ENCODE peak calls at places on chromosome 4, in nine cellular contexts. X, W, L, R, Y, T, O, B and A are unnamed samples.

GRCh38 chr4:79856196-79856595 is 216.8 kb downstream of the ANTXR2 start:
- DNase-seq in L (no peak), O (no peak), T (no peak), R (no peak), W (no peak), B (no peak), Y (no peak), X (no peak), A (no peak)

GRCh38 chr4:7398104-7398423 is 36.7 kb downstream of the PSAPL1 start:
- DNase-seq in O (no peak), B (no peak), W (no peak), Y (peak), R (peak), T (no peak), X (peak), L (peak), A (peak)

GRCh38 chr4:174907508-174907907 is 10.7 kb upstream of the ADAM29 start:
- DNase-seq in R (no peak), T (no peak), O (no peak), Y (no peak), X (no peak), W (no peak), L (no peak), B (no peak), A (no peak)

GRCh38 chr4:173782660-173783059 is 252.6 kb upstream of the HAND2 start:
- DNase-seq in Y (no peak), R (no peak), B (no peak), X (no peak), O (no peak), L (no peak), W (no peak), T (no peak), A (no peak)

GRCh38 chr4:55358668-55359067 is 12.6 kb downstream of the SRD5A3 start:
- DNase-seq in T (peak), Y (no peak), L (no peak), O (peak), R (no peak), B (no peak), W (no peak), X (no peak), A (no peak)

GRCh38 chr4:3685081-3685645 is 81.0 kb upstream of the ADRA2C start:
- DNase-seq in T (no peak), R (no peak), L (no peak), W (no peak), X (no peak), Y (peak), O (no peak), B (no peak), A (peak)

GRCh38 chr4:176077561-176077960 is 11.9 kb downstream of the WDR17 start:
- DNase-seq in Y (no peak), R (no peak), W (no peak), B (no peak), X (no peak), O (no peak), T (no peak), L (no peak), A (no peak)

GRCh38 chr4:151098191-151098590 is 1.2 kb upstream of the RPS3A start:
- DNase-seq in R (peak), B (no peak), L (peak), Y (no peak), O (no peak), W (no peak), T (no peak), X (no peak), A (peak)

GRCh38 chr4:140372607-140373327 is 679 bp upstream of the SCOC start:
- DNase-seq in W (no peak), Y (no peak), O (peak), X (no peak), B (no peak), T (peak), R (no peak), L (peak), A (no peak)

GRCh38 chr4:6331018-6331417 is 61.4 kb downstream of the WFS1 start:
- DNase-seq in Y (no peak), O (peak), B (no peak), X (peak), W (no peak), L (peak), T (no peak), R (no peak), A (no peak)

GRCh38 chr4:7144374-7145290 is 47.7 kb upstream of the SORCS2 start:
- DNase-seq in X (no peak), R (no peak), L (no peak), O (no peak), Y (no peak), W (no peak), T (no peak), B (no peak), A (no peak)

GRCh38 chr4:145840162-145840768 is 98.4 kb downstream of the ZNF827 start:
- DNase-seq in L (no peak), O (peak), R (no peak), X (no peak), B (no peak), Y (no peak), T (peak), W (no peak), A (no peak)

GRCh38 chr4:66062044-66062443 is 391.8 kb upstream of the EPHA5 start:
- DNase-seq in X (no peak), O (no peak), R (no peak), L (no peak), W (no peak), B (no peak), T (no peak), Y (no peak), A (no peak)

GRCh38 chr4:9875516-9875915 is 94.1 kb downstream of the DRD5 start:
- DNase-seq in O (no peak), X (no peak), R (no peak), L (no peak), B (no peak), W (no peak), Y (no peak), T (no peak), A (no peak)

GRCh38 chr4:135239964-135240363 is 1038.4 kb upstream of the PABPC4L start:
- DNase-seq in R (no peak), W (no peak), B (no peak), L (no peak), O (no peak), Y (no peak), X (no peak), T (no peak), A (no peak)

GRCh38 chr4:148800943-148801342 is 358.7 kb upstream of the NR3C2 start:
- DNase-seq in L (no peak), X (no peak), R (no peak), T (no peak), Y (no peak), B (no peak), W (no peak), O (no peak), A (no peak)

GRCh38 chr4:184385705-184386141 is 88.6 kb downstream of the IRF2 start:
- DNase-seq in X (no peak), T (no peak), R (peak), O (no peak), B (no peak), Y (no peak), W (peak), L (peak), A (peak)

GRCh38 chr4:26936284-26937065 is 75.8 kb downstream of the STIM2 start:
- DNase-seq in R (no peak), W (no peak), X (no peak), T (no peak), B (no peak), O (peak), L (no peak), Y (no peak), A (no peak)

GRCh38 chr4:182089326-182089725 is 153.9 kb upstream of the TENM3 start:
- DNase-seq in Y (no peak), R (no peak), O (peak), W (no peak), B (no peak), X (peak), T (no peak), L (no peak), A (no peak)

GRCh38 chr4:73142995-73143547 is 73.6 kb upstream of the COX18 start:
- DNase-seq in R (no peak), O (no peak), B (no peak), Y (no peak), T (no peak), X (no peak), L (no peak), W (no peak), A (no peak)

GRCh38 chr4:182478475-182478874 is 235.3 kb downstream of the TENM3 start:
- DNase-seq in T (no peak), B (no peak), W (no peak), O (peak), X (no peak), Y (no peak), L (no peak), R (no peak), A (no peak)

GRCh38 chr4:89836031-89836777 is 757 bp downstream of the SNCA start:
- DNase-seq in W (no peak), T (no peak), B (no peak), R (no peak), O (peak), L (no peak), X (peak), Y (no peak), A (no peak)

GRCh38 chr4:90057091-90057490 is 70.1 kb upstream of the CCSER1 start:
- DNase-seq in L (no peak), O (no peak), T (no peak), B (no peak), Y (no peak), X (no peak), R (no peak), W (no peak), A (no peak)

GRCh38 chr4:85496933-85497332 is 22.0 kb downstream of the ARHGAP24 start:
- DNase-seq in W (no peak), R (no peak), O (no peak), X (no peak), T (no peak), B (no peak), Y (no peak), L (no peak), A (no peak)

GRCh38 chr4:108171541-108172230 is 3.0 kb upstream of the LEF1 start:
- DNase-seq in B (no peak), Y (no peak), X (peak), W (no peak), O (no peak), R (no peak), L (no peak), T (no peak), A (no peak)

GRCh38 chr4:81470456-81471327 is 1.0 kb downstream of the RASGEF1B start:
- DNase-seq in R (peak), L (peak), T (no peak), W (peak), X (peak), B (no peak), O (no peak), Y (peak), A (peak)

GRCh38 chr4:156945532-156945931 is 26.1 kb downstream of the PDGFC start:
- DNase-seq in B (no peak), O (no peak), W (no peak), L (no peak), T (no peak), Y (no peak), R (no peak), X (no peak), A (no peak)
- TF ChIP-seq POLR2AphosphoS5 in B (no peak), O (no peak), W (no peak), L (no peak), T (no peak), Y (no peak), R (no peak), X (no peak), A (no peak)

DNA sequence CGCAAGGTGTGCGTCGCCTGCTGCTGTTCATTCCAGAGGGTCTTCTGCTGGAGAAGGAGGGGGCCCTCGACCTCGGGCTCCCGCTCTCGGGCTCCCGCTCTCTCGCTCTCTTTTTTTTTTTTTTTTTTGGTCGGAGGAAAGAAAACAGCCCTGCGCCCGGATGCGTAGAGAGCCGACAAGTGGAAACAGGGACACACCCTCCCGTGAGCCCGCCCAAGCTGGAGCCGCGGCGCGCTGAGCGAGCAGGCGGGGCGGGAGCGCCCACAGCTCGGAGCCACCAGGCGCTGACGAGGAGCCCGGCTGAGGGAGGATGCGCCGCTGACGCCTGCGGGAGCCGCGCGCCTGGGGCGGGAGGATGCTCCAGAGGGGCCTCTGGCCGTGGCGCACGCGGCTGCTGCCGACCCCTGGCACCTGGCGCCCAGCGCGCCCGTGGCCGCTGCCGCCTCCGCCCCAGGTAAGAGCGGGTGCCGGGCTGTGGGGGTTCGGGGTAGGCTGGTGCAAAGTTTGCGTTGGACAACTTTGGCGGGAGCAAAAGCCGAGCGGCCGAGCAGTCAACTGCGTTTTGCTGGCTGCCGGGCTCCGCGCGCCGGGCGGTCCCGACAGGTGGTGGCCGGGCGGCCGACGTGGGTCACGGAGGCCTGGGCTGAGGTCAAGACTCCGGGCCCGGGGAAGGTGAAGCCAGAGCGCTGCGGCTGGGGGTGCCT is at the start of gene MCUB:
- DNase-seq in Y (peak), W (peak), B (peak), T (peak), X (peak), O (peak), L (peak), R (peak), A (peak)
- TF ChIP-seq POLR2A in Y (peak), W (no peak), B (no peak), T (peak), X (peak), O (peak), L (peak), R (peak), A (no peak)

GRCh38 chr4:88219099-88219498 is 60.7 kb upstream of the ABCG2 start:
- DNase-seq in L (no peak), W (no peak), R (no peak), O (peak), T (no peak), B (peak), X (no peak), Y (no peak), A (no peak)
- TF ChIP-seq EP300 in L (no peak), W (no peak), R (no peak), O (no peak), T (no peak), B (no peak), X (no peak), Y (no peak), A (no peak)

GRCh38 chr4:153205757-153206156 is 1.5 kb downstream of the TRIM2 start:
- DNase-seq in B (no peak), O (no peak), R (peak), T (no peak), X (no peak), L (peak), Y (no peak), W (peak), A (no peak)

GRCh38 chr4:153206534-153206933 is 2.3 kb downstream of the TRIM2 start:
- DNase-seq in R (no peak), W (no peak), X (peak), Y (no peak), B (no peak), L (no peak), T (no peak), O (no peak), A (no peak)

GRCh38 chr4:153207027-153207426 is 2.8 kb downstream of the TRIM2 start:
- DNase-seq in X (peak), L (no peak), O (no peak), B (no peak), T (no peak), R (no peak), Y (no peak), W (no peak), A (no peak)

GRCh38 chr4:153205028-153205648 is 895 bp downstream of the TRIM2 start:
- DNase-seq in B (no peak), T (peak), O (no peak), Y (no peak), L (peak), W (peak), X (peak), R (peak), A (no peak)

GRCh38 chr4:153204247-153205027 is at the start of gene TRIM2:
- DNase-seq in W (peak), L (peak), T (no peak), B (no peak), Y (peak), O (peak), R (peak), X (peak), A (peak)
- TF ChIP-seq POLR2AphosphoS5 in W (no peak), L (peak), T (no peak), B (no peak), Y (no peak), O (no peak), R (no peak), X (no peak), A (no peak)

GRCh38 chr4:38967260-38968095 is 64.7 kb downstream of the TMEM156 start:
- DNase-seq in T (no peak), X (no peak), W (no peak), R (no peak), B (no peak), O (no peak), L (no peak), Y (no peak), A (no peak)
- TF ChIP-seq POLR2A in T (no peak), X (no peak), W (no peak), R (no peak), B (no peak), O (no peak), L (no peak), Y (no peak), A (no peak)